ENCODE peak calls at places on chromosomes 12 and 14, in nine cellular contexts. W is neural progenitor cell; B is stimulated activated CD8-positive, alpha-beta memory T cell treated with anti-CD3 and anti-CD28 coated beads, Interleukin-7, amount 100 ng/mL, for 1 hour; J is uterus; O is GM06990; I is adrenal gland; L is non-pigmented ciliary epithelial cell; G is activated T-cell treated with anti-CD3 and anti-CD28 coated beads, Interleukin-2, amount 50 U/mL, for 72 hours; Y is OCI-M1. Q is an unnamed sample.

GRCh38 chr12:15662983-15663659 is 126.1 kb downstream of the EPS8 start:
- DNase-seq in Y (peak), L (no peak), I (no peak), B (no peak), W (no peak), J (no peak), O (no peak), G (no peak), Q (no peak)

GRCh38 chr14:70920608-70921007 is 13.3 kb downstream of the PCNX1 start:
- DNase-seq in B (no peak), G (no peak), W (no peak), L (no peak), I (no peak), O (no peak), J (no peak), Y (no peak), Q (no peak)

GRCh38 chr12:109744991-109745942 is 31.6 kb downstream of the FAM222A start:
- DNase-seq in G (no peak), J (no peak), W (no peak), Y (peak), O (no peak), B (no peak), L (no peak), I (peak), Q (no peak)

GRCh38 chr14:101442451-101442850 is 118.8 kb upstream of the DIO3 start:
- DNase-seq in Y (peak), J (no peak), G (peak), W (no peak), I (no peak), O (peak), L (no peak), B (peak), Q (no peak)

GRCh38 chr14:61470954-61471279 is 149.5 kb downstream of the PRKCH start:
- DNase-seq in O (no peak), J (no peak), G (no peak), W (no peak), B (no peak), I (peak), L (no peak), Y (no peak), Q (no peak)

GRCh38 chr12:26803552-26803951 is 29.4 kb downstream of the ITPR2 start:
- DNase-seq in W (no peak), G (no peak), B (no peak), Y (no peak), O (no peak), I (no peak), J (no peak), L (no peak), Q (peak)

GRCh38 chr14:27184371-27184901 is 586.6 kb upstream of the NOVA1 start:
- DNase-seq in O (no peak), B (no peak), I (no peak), G (no peak), J (no peak), L (peak), W (no peak), Y (no peak), Q (peak)

GRCh38 chr14:96688629-96689028 is 108.6 kb upstream of the VRK1 start:
- DNase-seq in W (no peak), L (no peak), Y (no peak), B (no peak), J (no peak), I (no peak), G (no peak), O (no peak), Q (no peak)

GRCh38 chr14:97442363-97442762 is 645.2 kb downstream of the VRK1 start:
- DNase-seq in L (no peak), W (no peak), G (peak), O (peak), B (no peak), J (no peak), I (no peak), Y (no peak), Q (no peak)

GRCh38 chr12:120453977-120454376 is 7.7 kb downstream of the GATC start:
- DNase-seq in W (peak), B (no peak), O (no peak), L (no peak), Y (peak), J (no peak), I (no peak), G (no peak), Q (no peak)

GRCh38 chr12:108804361-108804949 is 52.9 kb downstream of the SSH1 start:
- DNase-seq in G (no peak), B (no peak), W (peak), O (no peak), L (peak), Y (no peak), J (peak), I (no peak), Q (peak)

GRCh38 chr12:123763093-123763492 is 992 bp downstream of the DNAH10 start:
- DNase-seq in G (no peak), O (no peak), I (peak), J (no peak), Y (no peak), B (no peak), L (no peak), W (peak), Q (no peak)

GRCh38 chr14:99229654-99230215 is 42.3 kb downstream of the BCL11B start:
- DNase-seq in J (no peak), B (no peak), L (no peak), W (no peak), I (no peak), G (no peak), O (no peak), Y (no peak), Q (no peak)

GRCh38 chr14:68609012-68609411 is 183.9 kb downstream of the ZFP36L1 start:
- DNase-seq in G (no peak), L (no peak), O (no peak), I (no peak), B (no peak), W (no peak), J (no peak), Y (no peak), Q (no peak)

GRCh38 chr12:123655420-123655819 is 15.5 kb upstream of the TCTN2 start:
- DNase-seq in G (no peak), O (peak), I (no peak), W (no peak), J (no peak), Y (no peak), L (no peak), B (no peak), Q (peak)

GRCh38 chr14:29529418-29529817 is 398.2 kb downstream of the PRKD1 start:
- DNase-seq in Y (peak), I (no peak), B (no peak), W (peak), O (no peak), L (no peak), G (no peak), J (no peak), Q (peak)

GRCh38 chr12:95102916-95103671 is 29.7 kb upstream of the NR2C1 start:
- DNase-seq in G (peak), J (no peak), I (no peak), Y (no peak), W (no peak), O (peak), B (no peak), L (peak), Q (peak)

GRCh38 chr12:52155048-52155868 is 36.6 kb downstream of the KRT80 start:
- DNase-seq in W (no peak), J (no peak), Y (no peak), G (no peak), B (no peak), L (no peak), O (no peak), I (no peak), Q (no peak)

GRCh38 chr12:68789144-68789878 is 18.7 kb upstream of the MDM2 start:
- DNase-seq in O (no peak), L (no peak), B (no peak), W (no peak), Y (no peak), I (no peak), G (no peak), J (no peak), Q (no peak)

GRCh38 chr12:6923851-6924250 is 3.9 kb upstream of the ATN1 start:
- DNase-seq in W (no peak), G (no peak), I (peak), J (no peak), Y (no peak), L (no peak), O (no peak), B (no peak), Q (no peak)

Q was measured in astrocyte of the hippocampus.